ENCODE peak calls at places on chromosomes 3 and 15, in eight cellular contexts. C is HFF-Myc, Z is cardiac muscle cell, D is upper lobe of left lung, B is dorsolateral prefrontal cortex, N is endothelial cell of umbilical vein, H is GM12864, J is H1. Y is an unnamed sample.

GRCh38 chr3:124705552-124705951 is 24.7 kb upstream of the UMPS start:
- DNase-seq in C (no peak), Z (no peak), D (no peak), B (no peak), N (no peak), H (no peak), J (no peak), Y (no peak)

GRCh38 chr15:29115093-29115991 is 154.3 kb downstream of the NSMCE3 start:
- DNase-seq in C (no peak), Z (peak; percentile 43), D (peak; percentile 65), B (peak; percentile 69), N (peak; percentile 17), H (no peak), J (peak; percentile 79), Y (no peak)

GRCh38 chr3:94776401-94776915 is 713.6 kb downstream of the NSUN3 start:
- DNase-seq in C (no peak), Z (no peak), D (no peak), B (no peak), N (no peak), H (no peak), J (no peak), Y (no peak)

GRCh38 chr15:78951841-78952238 is 7.0 kb upstream of the CTSH start:
- DNase-seq in C (no peak), Z (peak; percentile 61), D (no peak), B (no peak), N (no peak), H (no peak), J (no peak), Y (peak; percentile 90)

GRCh38 chr15:30791239-30791638 is 112.5 kb upstream of the FAN1 start:
- DNase-seq in C (no peak), Z (no peak), D (no peak), B (no peak), N (no peak), H (no peak), J (peak; percentile 67), Y (no peak)

GRCh38 chr3:190182418-190183043 is 61.8 kb upstream of the P3H2 start:
- DNase-seq in C (no peak), Z (no peak), D (no peak), B (no peak), N (no peak), H (no peak), J (no peak), Y (peak; percentile 72)

GRCh38 chr15:40463886-40464545 is 6.8 kb upstream of the CHST14 start:
- DNase-seq in C (no peak), Z (no peak), D (no peak), B (no peak), N (no peak), H (no peak), J (no peak), Y (no peak)

GRCh38 chr15:57138260-57138895 is 219.9 kb downstream of the TCF12 start:
- DNase-seq in C (peak; percentile 49), Z (peak; percentile 92), D (no peak), B (no peak), N (peak; percentile 75), H (no peak), J (no peak), Y (peak; percentile 79)

GRCh38 chr3:18422972-18423371 is 2.2 kb downstream of the SATB1 start:
- DNase-seq in C (no peak), Z (no peak), D (no peak), B (no peak), N (no peak), H (no peak), J (no peak), Y (peak; percentile 8)
- H3K4me3 ChIP-seq in C (no peak overlapping the region), Z (peak overlapping the region; percentile 91), D (peak overlapping the region; percentile 95), B (peak overlapping the region; percentile 77), N (no peak overlapping the region), H (no peak overlapping the region), J (peak overlapping the region; percentile 99), Y (peak overlapping the region; percentile 78)

GRCh38 chr15:45704329-45705249 is 69.8 kb downstream of the SQOR start:
- DNase-seq in C (peak; percentile 42), Z (peak; percentile 49), D (peak; percentile 78), B (no peak), N (peak; percentile 34), H (no peak), J (peak; percentile 73), Y (peak; percentile 67)
- TF ChIP-seq CTCF in C (no peak), Z (no peak), D (no peak), B (no peak), N (no peak), H (no peak), J (no peak), Y (no peak)

DNA sequence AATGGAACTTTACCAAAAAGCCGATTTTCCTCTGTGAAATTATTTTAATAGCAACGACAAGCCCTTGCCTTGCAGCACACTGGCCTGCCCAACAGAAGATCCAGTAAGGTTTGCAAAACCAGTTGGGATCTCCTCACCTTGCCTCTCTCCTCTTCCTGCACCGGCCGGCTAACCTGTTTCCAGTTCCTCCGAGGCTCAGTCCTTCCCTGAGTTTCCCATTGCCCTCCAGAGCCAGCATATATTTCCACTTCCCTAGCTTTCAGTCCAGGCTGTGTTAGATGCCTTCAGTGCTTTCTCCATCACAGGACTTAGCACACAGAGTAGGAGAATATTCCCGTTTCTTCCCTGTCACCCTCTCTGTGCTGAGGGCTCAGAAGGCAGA is 60.3 kb downstream of the NOX5 start:
- DNase-seq in C (no peak), Z (peak; percentile 42), D (no peak), B (no peak), N (peak; percentile 30), H (no peak), J (no peak), Y (no peak)
- H3K4me3 ChIP-seq in C (peak overlapping the region; percentile 55), Z (peak overlapping the region; percentile 68), D (peak overlapping the region; percentile 61), B (peak overlapping the region; percentile 57), N (no peak overlapping the region), H (no peak overlapping the region), J (peak overlapping the region; percentile 71), Y (peak overlapping the region; percentile 63)

GRCh38 chr3:167735233-167736107 is at the start of gene SERPINI1:
- DNase-seq in C (peak; percentile 72), Z (peak; percentile 93), D (peak; percentile 89), B (peak; percentile 97), N (peak; percentile 83), H (peak; percentile 61), J (peak; percentile 89), Y (peak; percentile 96)
- TF ChIP-seq CTCF in C (no peak), Z (no peak), D (no peak), B (peak; percentile 14), N (no peak), H (no peak), J (no peak), Y (no peak)

GRCh38 chr15:92118936-92119325 is 265.4 kb downstream of the SLCO3A1 start:
- DNase-seq in C (no peak), Z (no peak), D (no peak), B (no peak), N (no peak), H (no peak), J (no peak), Y (no peak)
- H3K4me3 ChIP-seq in C (no peak overlapping the region), Z (no peak overlapping the region), D (no peak overlapping the region), B (no peak overlapping the region), N (no peak overlapping the region), H (no peak overlapping the region), J (peak overlapping the region; percentile 44), Y (no peak overlapping the region)

GRCh38 chr3:107426223-107426622 is 49.0 kb downstream of the CCDC54 start:
- DNase-seq in C (no peak), Z (no peak), D (no peak), B (no peak), N (no peak), H (no peak), J (no peak), Y (no peak)

GRCh38 chr3:107425033-107425432 is 47.8 kb downstream of the CCDC54 start:
- DNase-seq in C (no peak), Z (no peak), D (no peak), B (no peak), N (no peak), H (no peak), J (no peak), Y (no peak)

GRCh38 chr3:107416886-107417285 is 39.6 kb downstream of the CCDC54 start:
- DNase-seq in C (no peak), Z (peak; percentile 60), D (no peak), B (no peak), N (no peak), H (no peak), J (no peak), Y (peak; percentile 76)

GRCh38 chr3:107421881-107422280 is 44.6 kb downstream of the CCDC54 start:
- DNase-seq in C (no peak), Z (no peak), D (no peak), B (no peak), N (no peak), H (no peak), J (no peak), Y (no peak)

GRCh38 chr3:107421170-107421792 is 44.0 kb downstream of the CCDC54 start:
- DNase-seq in C (peak; percentile 32), Z (peak; percentile 85), D (no peak), B (no peak), N (peak; percentile 65), H (peak; percentile 50), J (no peak), Y (peak; percentile 75)
- TF ChIP-seq CTCF in C (peak; percentile 64), Z (peak; percentile 62), D (peak; percentile 53), B (peak; percentile 81), N (peak; percentile 52), H (peak; percentile 43), J (peak; percentile 54), Y (peak; percentile 73)

GRCh38 chr15:70856177-70856883 is 2.4 kb upstream of the LARP6 start:
- DNase-seq in C (no peak), Z (peak; percentile 56), D (no peak), B (no peak), N (no peak), H (no peak), J (no peak), Y (no peak)
- H3K4me3 ChIP-seq in C (peak overlapping the region; percentile 13), Z (no peak overlapping the region), D (no peak overlapping the region), B (no peak overlapping the region), N (no peak overlapping the region), H (no peak overlapping the region), J (no peak overlapping the region), Y (no peak overlapping the region)

DNA sequence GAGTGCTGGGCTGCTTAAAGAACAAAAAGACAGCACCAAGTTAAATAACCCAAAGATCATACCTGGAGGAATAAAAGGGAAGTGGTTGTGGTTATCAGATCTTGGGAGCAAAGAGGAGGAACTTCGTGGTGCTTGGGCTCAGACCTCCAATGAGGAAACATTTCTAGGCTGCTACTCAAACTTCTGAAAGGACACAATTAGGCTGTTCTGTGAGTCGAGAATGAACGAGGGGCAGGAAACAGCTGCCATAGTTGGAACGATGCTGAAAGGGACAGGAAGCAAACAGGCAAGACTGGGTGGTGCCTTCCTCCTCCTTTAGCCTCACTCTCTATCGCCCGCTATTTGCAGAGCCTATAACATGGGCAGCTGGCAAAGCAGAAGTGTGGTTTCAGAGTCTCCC is 276.3 kb upstream of the ARRDC4 start:
- DNase-seq in C (no peak), Z (no peak), D (no peak), B (no peak), N (no peak), H (no peak), J (no peak), Y (no peak)
- TF ChIP-seq CTCF in C (no peak), Z (no peak), D (no peak), B (no peak), N (no peak), H (no peak), J (no peak), Y (no peak)